ENCODE peak calls at places on chromosomes 16 and 17, in seven cellular contexts. E is esophagus squamous epithelium, Z is SK-N-SH, H is vagina, M is psoas muscle, K is ovary, A is heart left ventricle. Q is an unnamed sample. For H3K27me3, the result is how much of the 10 kb centered on the place peaks cover.

GRCh38 chr17:61884864-61885263 is 21.5 kb upstream of the BRIP1 start:
- DNase-seq in E (no peak), H (no peak), K (no peak), M (no peak), Z (no peak), A (no peak), Q (no peak)

GRCh38 chr17:72126575-72127486 is 6.0 kb downstream of the SOX9 start:
- DNase-seq in H (no peak), Z (peak), K (no peak), A (no peak), M (no peak), E (no peak), Q (no peak)

GRCh38 chr16:82891424-82891823 is 264.7 kb downstream of the CDH13 start:
- DNase-seq in M (no peak), K (no peak), Z (no peak), E (no peak), H (no peak), A (no peak), Q (no peak)

GRCh38 chr17:4908711-4909496 is 6.0 kb upstream of the CHRNE start:
- DNase-seq in E (no peak), A (peak), H (no peak), Z (peak), M (peak), K (peak), Q (peak)

GRCh38 chr17:40316571-40317344 is 7.8 kb downstream of the RARA start:
- DNase-seq in Z (peak), M (peak), H (no peak), A (peak), E (no peak), K (peak), Q (peak)

GRCh38 chr17:28685366-28685765 is 23.4 kb downstream of the SUPT6H start:
- DNase-seq in A (no peak), E (no peak), K (no peak), M (no peak), Z (no peak), H (no peak), Q (no peak)

GRCh38 chr16:22353933-22354541 is 20.4 kb downstream of the CDR2 start:
- DNase-seq in M (no peak), E (no peak), H (no peak), K (no peak), A (no peak), Z (no peak), Q (no peak)

GRCh38 chr17:29364691-29365090 is 25.5 kb upstream of the TAOK1 start:
- DNase-seq in E (no peak), K (no peak), A (no peak), Z (no peak), H (no peak), M (no peak), Q (no peak)

GRCh38 chr17:68289473-68289872 is 1.5 kb downstream of the SLC16A6 start:
- DNase-seq in H (no peak), E (no peak), M (no peak), Z (no peak), A (no peak), K (no peak), Q (no peak)

GRCh38 chr16:50067290-50067853 is 1.6 kb downstream of the HEATR3 start:
- DNase-seq in E (no peak), H (no peak), K (no peak), Z (peak), A (no peak), M (no peak), Q (peak)

GRCh38 chr17:7589204-7589868 is 558 bp downstream of the SOX15 start:
- DNase-seq in E (no peak), A (peak), Z (peak), M (peak), H (no peak), K (peak), Q (peak)

GRCh38 chr17:41631025-41631889 is 6.9 kb upstream of the KRT17 start:
- DNase-seq in Z (no peak), H (no peak), A (peak), E (no peak), K (no peak), M (no peak), Q (no peak)

GRCh38 chr16:17476414-17477259 is 5.9 kb upstream of the XYLT1 start:
- DNase-seq in H (no peak), A (no peak), K (peak), M (no peak), E (no peak), Z (peak), Q (peak)

GRCh38 chr17:83071365-83071764 is 8.0 kb upstream of the METRNL start:
- DNase-seq in M (no peak), A (peak), E (no peak), Z (no peak), K (no peak), H (no peak), Q (no peak)

GRCh38 chr17:17729620-17730249 is 48.5 kb downstream of the RAI1 start:
- DNase-seq in H (no peak), K (no peak), Z (peak), E (no peak), M (no peak), A (no peak), Q (peak)

GRCh38 chr17:74453665-74454196 is 12.7 kb upstream of the CD300A start:
- DNase-seq in H (no peak), K (peak), Z (peak), E (no peak), M (no peak), A (peak), Q (no peak)

GRCh38 chr16:50302472-50303005 is 36.2 kb downstream of the ADCY7 start:
- DNase-seq in E (no peak), K (peak), Z (peak), A (no peak), M (peak), H (no peak), Q (no peak)

GRCh38 chr16:80982646-80983045 is 24.0 kb downstream of the CMC2 start:
- DNase-seq in A (no peak), K (no peak), H (no peak), Z (no peak), E (no peak), M (no peak), Q (no peak)

GRCh38 chr17:10151667-10152496 is 46.5 kb downstream of the GAS7 start:
- DNase-seq in Z (no peak), E (no peak), M (no peak), K (no peak), H (peak), A (no peak), Q (no peak)

GRCh38 chr17:72732893-72733618 is 359.4 kb downstream of the SLC39A11 start:
- DNase-seq in Z (no peak), K (no peak), M (no peak), H (no peak), A (no peak), E (no peak), Q (no peak)

GRCh38 chr17:49574283-49574892 is 1.3 kb upstream of the NXPH3 start:
- DNase-seq in E (no peak), M (peak), K (no peak), H (peak), Z (peak), A (no peak), Q (no peak)

GRCh38 chr17:65173284-65173793 is 36.2 kb downstream of the RGS9 start:
- DNase-seq in K (no peak), E (no peak), Z (peak), H (no peak), M (no peak), A (no peak), Q (no peak)

GRCh38 chr17:37047631-37048104 is 98.9 kb downstream of the AATF start:
- DNase-seq in A (peak), K (peak), M (peak), E (no peak), Z (peak), H (no peak), Q (peak)

GRCh38 chr16:70253291-70254094 is 1.8 kb upstream of the EXOSC6 start:
- DNase-seq in M (peak), K (no peak), A (no peak), H (no peak), E (no peak), Z (peak), Q (peak)

GRCh38 chr17:41864498-41864836 is 756 bp downstream of the KLHL11 start:
- DNase-seq in A (no peak), H (no peak), E (no peak), M (no peak), Z (no peak), K (no peak), Q (no peak)

GRCh38 chr16:82761858-82762257 is 135.1 kb downstream of the CDH13 start:
- DNase-seq in Z (no peak), K (no peak), A (no peak), H (no peak), E (no peak), M (no peak), Q (no peak)

GRCh38 chr17:8965394-8966168 is at the start of gene PIK3R5:
- DNase-seq in K (no peak), Z (peak), M (peak), E (no peak), H (no peak), A (peak), Q (no peak)

DNA sequence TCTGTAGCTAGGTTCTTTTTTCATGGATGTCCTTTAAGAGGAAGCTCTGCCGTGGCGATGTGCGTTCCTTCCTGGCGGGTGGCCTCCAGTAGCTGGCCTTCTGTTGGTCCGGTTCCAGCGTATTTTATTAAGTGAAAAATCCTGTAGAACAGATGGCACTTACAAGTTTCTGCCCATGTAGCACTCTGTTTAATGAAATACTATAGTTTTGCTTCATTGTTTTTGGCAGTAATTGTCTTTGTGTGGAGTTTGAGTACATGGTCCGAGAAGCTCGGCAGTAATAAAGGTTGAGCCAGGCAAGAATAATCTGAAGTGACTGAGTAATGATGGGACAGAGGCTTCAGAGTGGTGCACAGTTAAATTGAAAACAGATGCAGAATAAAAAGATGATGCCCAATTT is 20.4 kb downstream of the USP10 start:
- DNase-seq in M (no peak), E (no peak), K (no peak), Z (peak), A (no peak), H (peak), Q (peak)
- H3K27ac ChIP-seq in M (no peak), E (no peak), K (no peak), Z (peak), A (no peak), H (no peak), Q (peak)

DNA sequence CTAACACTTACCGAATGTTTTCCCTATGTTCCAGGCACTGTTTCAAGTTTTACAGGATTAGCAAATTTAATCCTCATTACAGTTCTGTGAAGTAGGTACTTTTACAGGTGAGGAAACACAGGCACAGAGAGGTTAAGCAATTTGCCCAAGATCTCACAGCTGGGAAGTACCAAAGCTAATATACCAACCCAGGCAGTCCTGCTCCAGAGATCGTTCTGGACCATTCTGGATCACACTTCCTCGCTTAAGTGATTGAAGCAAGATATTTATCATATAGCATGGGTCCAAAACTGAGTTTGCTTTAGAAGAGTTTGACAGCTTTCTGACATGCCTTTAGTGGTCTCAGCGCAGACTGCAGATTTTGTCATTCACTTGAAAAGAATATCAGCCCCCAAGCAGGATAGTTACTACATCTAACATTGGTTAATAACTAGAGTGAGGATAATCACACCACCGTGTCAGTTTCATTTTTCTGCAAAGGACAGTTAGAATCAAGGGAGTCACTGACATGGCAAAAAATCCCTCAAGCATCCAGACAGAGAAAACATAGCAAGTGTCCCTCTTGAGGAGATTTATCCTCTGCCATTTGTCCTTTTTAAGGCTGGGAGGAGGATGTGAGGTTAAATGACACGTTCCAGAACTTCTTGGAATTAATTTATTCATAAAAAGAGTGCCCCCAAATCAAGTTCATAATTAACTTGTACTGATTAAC is 5.1 kb downstream of the HS3ST3B1 start:
- DNase-seq in Z (no peak), M (no peak), E (no peak), K (no peak), H (peak), A (no peak), Q (no peak)
- H3K27me3 ChIP-seq in Z (under half), M (under half), E (under half), K (under half), H (under half), A (under half), Q (under half)

GRCh38 chr16:27403601-27403992 is 1.6 kb downstream of the IL21R start:
- DNase-seq in H (no peak), E (no peak), K (no peak), M (no peak), A (no peak), Z (no peak), Q (no peak)
- H3K4me3 ChIP-seq in H (no peak), E (peak), K (no peak), M (no peak), A (no peak), Z (no peak), Q (no peak)

GRCh38 chr16:67534420-67534819 is 5.8 kb downstream of the RIPOR1 start:
- DNase-seq in Z (peak), H (no peak), M (no peak), E (no peak), K (no peak), A (no peak), Q (no peak)
- H3K27ac ChIP-seq in Z (no peak), H (no peak), M (no peak), E (no peak), K (no peak), A (no peak), Q (no peak)

GRCh38 chr17:81960130-81960958 is 643 bp downstream of the NOTUM start:
- DNase-seq in E (no peak), H (no peak), Z (no peak), M (no peak), K (no peak), A (no peak), Q (peak)

GRCh38 chr17:81959362-81960129 is 1.4 kb downstream of the NOTUM start:
- DNase-seq in A (peak), H (no peak), Z (peak), E (no peak), M (peak), K (peak), Q (peak)

GRCh38 chr17:81962499-81963441 is 1.8 kb upstream of the NOTUM start:
- DNase-seq in E (no peak), M (peak), H (no peak), A (no peak), K (no peak), Z (no peak), Q (no peak)

GRCh38 chr17:81961554-81962498 is 839 bp upstream of the NOTUM start:
- DNase-seq in H (no peak), K (no peak), M (peak), E (no peak), A (no peak), Z (no peak), Q (no peak)

GRCh38 chr17:81961087-81961514 is at the start of gene NOTUM:
- DNase-seq in E (no peak), A (no peak), K (no peak), Z (peak), M (peak), H (no peak), Q (peak)
- H3K27me3 ChIP-seq in E (under half), A (under half), K (under half), Z (under half), M (under half), H (under half), Q (under half)

GRCh38 chr17:18860161-18860972 is 2.4 kb downstream of the PRPSAP2 start:
- DNase-seq in K (no peak), H (no peak), Z (no peak), E (no peak), M (no peak), A (no peak), Q (no peak)

GRCh38 chr17:18858567-18859245 is 775 bp downstream of the PRPSAP2 start:
- DNase-seq in K (no peak), H (no peak), E (no peak), M (no peak), Z (no peak), A (no peak), Q (no peak)

GRCh38 chr17:18862011-18862410 is 4.1 kb downstream of the PRPSAP2 start:
- DNase-seq in A (no peak), H (no peak), E (no peak), Z (no peak), K (no peak), M (no peak), Q (no peak)

GRCh38 chr17:18857864-18858566 is at the start of gene PRPSAP2:
- DNase-seq in A (peak), M (peak), K (peak), E (peak), H (peak), Z (peak), Q (peak)

DNA sequence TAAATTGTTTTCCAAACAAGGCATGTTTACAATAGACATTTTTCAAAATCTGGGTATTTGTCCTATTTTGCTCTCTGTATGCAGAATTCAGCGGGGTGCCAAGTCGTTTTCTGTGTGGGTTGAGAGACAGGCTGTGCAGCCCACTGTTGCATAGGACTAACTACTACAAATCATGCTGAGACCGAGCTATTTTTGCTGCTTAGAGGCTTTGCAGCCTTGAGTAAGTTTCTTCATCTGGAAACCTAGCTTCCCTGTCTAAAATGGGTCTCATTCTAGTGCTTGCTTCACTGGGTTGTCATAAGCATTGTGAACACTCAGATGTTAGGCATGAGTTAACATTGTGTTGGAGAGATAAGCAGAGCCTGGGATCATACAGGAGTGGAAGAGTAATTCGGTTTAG is 1.3 kb downstream of the PRPSAP2 start:
- DNase-seq in K (no peak), Z (peak), H (no peak), E (no peak), M (no peak), A (no peak), Q (no peak)
- H3K4me3 ChIP-seq in K (peak), Z (peak), H (no peak), E (peak), M (peak), A (peak), Q (peak)

GRCh38 chr16:20884240-20884556 is 16.0 kb downstream of the DCUN1D3 start:
- DNase-seq in K (no peak), Z (no peak), H (no peak), A (no peak), M (no peak), E (no peak), Q (no peak)
- H3K27ac ChIP-seq in K (no peak), Z (no peak), H (peak), A (peak), M (no peak), E (peak), Q (no peak)

GRCh38 chr17:77906377-77906871 is 52.1 kb upstream of the TNRC6C start:
- DNase-seq in K (no peak), Z (no peak), H (no peak), M (no peak), A (no peak), E (no peak), Q (no peak)
- H3K27me3 ChIP-seq in K (under half), Z (under half), H (under half), M (under half), A (under half), E (under half), Q (under half)

GRCh38 chr16:530111-530817 is 2.8 kb downstream of the CAPN15 start:
- DNase-seq in A (no peak), H (no peak), Z (no peak), M (no peak), K (no peak), E (no peak), Q (no peak)
- H3K4me3 ChIP-seq in A (no peak), H (no peak), Z (no peak), M (peak), K (no peak), E (no peak), Q (no peak)

GRCh38 chr16:24189941-24190340 is 66.2 kb upstream of the CACNG3 start:
- DNase-seq in H (no peak), K (no peak), Z (no peak), M (no peak), E (no peak), A (no peak), Q (no peak)

GRCh38 chr16:24188751-24189318 is 67.3 kb upstream of the CACNG3 start:
- DNase-seq in Z (no peak), M (no peak), H (no peak), K (no peak), E (no peak), A (no peak), Q (no peak)

GRCh38 chr16:24191876-24192402 is 64.2 kb upstream of the CACNG3 start:
- DNase-seq in E (no peak), Z (no peak), K (no peak), H (no peak), M (no peak), A (no peak), Q (no peak)

GRCh38 chr16:24188143-24188542 is 68.0 kb upstream of the CACNG3 start:
- DNase-seq in H (no peak), M (no peak), A (no peak), K (no peak), Z (peak), E (no peak), Q (no peak)
- H3K27ac ChIP-seq in H (no peak), M (no peak), A (no peak), K (no peak), Z (no peak), E (no peak), Q (no peak)

Q was measured in WERI-Rb-1.